ENCODE peak calls at places on chromosomes 3 and 15, in six cellular contexts. One of them, this sample, is unnamed.

GRCh38 chr15:52759969-52760368 is 30.2 kb downstream of the ONECUT1 start:
- DNase-seq in spleen: no peak
- DNase-seq in CD4-positive, CD25-positive, alpha-beta regulatory T cell: no peak
- DNase-seq in right cardiac atrium: no peak
- DNase-seq in endothelial cell of umbilical vein: no peak
- DNase-seq in ovary: no peak
- DNase-seq in this sample: no peak

GRCh38 chr15:40266828-40267304 is 16.0 kb downstream of the ANKRD63 start:
- DNase-seq in spleen: no peak
- DNase-seq in CD4-positive, CD25-positive, alpha-beta regulatory T cell: no peak
- DNase-seq in right cardiac atrium: no peak
- DNase-seq in endothelial cell of umbilical vein: peak; percentile 94
- DNase-seq in ovary: peak; percentile 69
- DNase-seq in this sample: no peak

GRCh38 chr15:83078712-83079111 is 11.7 kb upstream of the BTBD1 start:
- DNase-seq in spleen: no peak
- DNase-seq in CD4-positive, CD25-positive, alpha-beta regulatory T cell: no peak
- DNase-seq in right cardiac atrium: no peak
- DNase-seq in endothelial cell of umbilical vein: no peak
- DNase-seq in ovary: no peak
- DNase-seq in this sample: no peak

GRCh38 chr3:194277547-194278091 is 73.5 kb downstream of the CPN2 start:
- DNase-seq in spleen: no peak
- DNase-seq in CD4-positive, CD25-positive, alpha-beta regulatory T cell: no peak
- DNase-seq in right cardiac atrium: peak; percentile 84
- DNase-seq in endothelial cell of umbilical vein: peak; percentile 62
- DNase-seq in ovary: peak; percentile 87
- DNase-seq in this sample: no peak

GRCh38 chr15:84669726-84670125 is 11.7 kb upstream of the NMB start:
- DNase-seq in spleen: no peak
- DNase-seq in CD4-positive, CD25-positive, alpha-beta regulatory T cell: no peak
- DNase-seq in right cardiac atrium: no peak
- DNase-seq in endothelial cell of umbilical vein: no peak
- DNase-seq in ovary: no peak
- DNase-seq in this sample: no peak

GRCh38 chr15:100334905-100335304 is 6.9 kb downstream of the ADAMTS17 start:
- DNase-seq in spleen: no peak
- DNase-seq in CD4-positive, CD25-positive, alpha-beta regulatory T cell: no peak
- DNase-seq in right cardiac atrium: no peak
- DNase-seq in endothelial cell of umbilical vein: no peak
- DNase-seq in ovary: no peak
- DNase-seq in this sample: peak; percentile 74

GRCh38 chr3:123449092-123449985 is 449 bp upstream of the ADCY5 start:
- DNase-seq in spleen: peak; percentile 74
- DNase-seq in CD4-positive, CD25-positive, alpha-beta regulatory T cell: no peak
- DNase-seq in right cardiac atrium: peak; percentile 47
- DNase-seq in endothelial cell of umbilical vein: peak; percentile 4
- DNase-seq in ovary: peak; percentile 46
- DNase-seq in this sample: no peak

GRCh38 chr15:96213045-96213444 is 117.5 kb upstream of the NR2F2 start:
- DNase-seq in spleen: no peak
- DNase-seq in CD4-positive, CD25-positive, alpha-beta regulatory T cell: no peak
- DNase-seq in right cardiac atrium: no peak
- DNase-seq in endothelial cell of umbilical vein: no peak
- DNase-seq in ovary: no peak
- DNase-seq in this sample: no peak

GRCh38 chr3:158771982-158772381 is 29.9 kb upstream of the MFSD1 start:
- DNase-seq in spleen: no peak
- DNase-seq in CD4-positive, CD25-positive, alpha-beta regulatory T cell: no peak
- DNase-seq in right cardiac atrium: no peak
- DNase-seq in endothelial cell of umbilical vein: no peak
- DNase-seq in ovary: no peak
- DNase-seq in this sample: no peak

GRCh38 chr3:51382076-51382745 is 2.9 kb upstream of the MANF start:
- DNase-seq in spleen: no peak
- DNase-seq in CD4-positive, CD25-positive, alpha-beta regulatory T cell: no peak
- DNase-seq in right cardiac atrium: no peak
- DNase-seq in endothelial cell of umbilical vein: no peak
- DNase-seq in ovary: no peak
- DNase-seq in this sample: peak; percentile 75

GRCh38 chr15:44137750-44138149 is 57.3 kb downstream of the FRMD5 start:
- DNase-seq in spleen: no peak
- DNase-seq in CD4-positive, CD25-positive, alpha-beta regulatory T cell: no peak
- DNase-seq in right cardiac atrium: no peak
- DNase-seq in endothelial cell of umbilical vein: peak; percentile 80
- DNase-seq in ovary: no peak
- DNase-seq in this sample: no peak

GRCh38 chr3:148880681-148881080 is 15.6 kb downstream of the CPA3 start:
- DNase-seq in spleen: no peak
- DNase-seq in CD4-positive, CD25-positive, alpha-beta regulatory T cell: peak; percentile 12
- DNase-seq in right cardiac atrium: no peak
- DNase-seq in endothelial cell of umbilical vein: no peak
- DNase-seq in ovary: no peak
- DNase-seq in this sample: no peak

GRCh38 chr3:124149774-124150173 is 157.8 kb upstream of the ROPN1 start:
- DNase-seq in spleen: no peak
- DNase-seq in CD4-positive, CD25-positive, alpha-beta regulatory T cell: no peak
- DNase-seq in right cardiac atrium: no peak
- DNase-seq in endothelial cell of umbilical vein: no peak
- DNase-seq in ovary: no peak
- DNase-seq in this sample: no peak

GRCh38 chr15:66698318-66698961 is 3.6 kb upstream of the SMAD6 start:
- DNase-seq in spleen: no peak
- DNase-seq in CD4-positive, CD25-positive, alpha-beta regulatory T cell: peak; percentile 33
- DNase-seq in right cardiac atrium: peak; percentile 88
- DNase-seq in endothelial cell of umbilical vein: peak; percentile 71
- DNase-seq in ovary: peak; percentile 65
- DNase-seq in this sample: no peak

GRCh38 chr15:27412413-27412812 is 441.4 kb downstream of the GABRG3 start:
- DNase-seq in spleen: no peak
- DNase-seq in CD4-positive, CD25-positive, alpha-beta regulatory T cell: no peak
- DNase-seq in right cardiac atrium: no peak
- DNase-seq in endothelial cell of umbilical vein: no peak
- DNase-seq in ovary: no peak
- DNase-seq in this sample: no peak

GRCh38 chr3:49092948-49093852 is 671 bp downstream of the QRICH1 start:
- DNase-seq in spleen: peak; percentile 95
- DNase-seq in CD4-positive, CD25-positive, alpha-beta regulatory T cell: peak; percentile 88
- DNase-seq in right cardiac atrium: peak; percentile 84
- DNase-seq in endothelial cell of umbilical vein: peak; percentile 83
- DNase-seq in ovary: peak; percentile 66
- DNase-seq in this sample: peak; percentile 60

GRCh38 chr3:29515451-29515850 is 234.6 kb downstream of the RBMS3 start:
- DNase-seq in spleen: no peak
- DNase-seq in CD4-positive, CD25-positive, alpha-beta regulatory T cell: peak; percentile 34
- DNase-seq in right cardiac atrium: no peak
- DNase-seq in endothelial cell of umbilical vein: peak; percentile 70
- DNase-seq in ovary: no peak
- DNase-seq in this sample: no peak

GRCh38 chr3:109257269-109257668 is 59.0 kb downstream of the DPPA2 start:
- DNase-seq in spleen: no peak
- DNase-seq in CD4-positive, CD25-positive, alpha-beta regulatory T cell: no peak
- DNase-seq in right cardiac atrium: no peak
- DNase-seq in endothelial cell of umbilical vein: peak; percentile 50
- DNase-seq in ovary: no peak
- DNase-seq in this sample: no peak

GRCh38 chr3:50444213-50444612 is 59.2 kb downstream of the CACNA2D2 start:
- DNase-seq in spleen: no peak
- DNase-seq in CD4-positive, CD25-positive, alpha-beta regulatory T cell: no peak
- DNase-seq in right cardiac atrium: no peak
- DNase-seq in endothelial cell of umbilical vein: no peak
- DNase-seq in ovary: no peak
- DNase-seq in this sample: no peak

GRCh38 chr3:62131620-62132019 is 241.7 kb downstream of the FEZF2 start:
- DNase-seq in spleen: no peak
- DNase-seq in CD4-positive, CD25-positive, alpha-beta regulatory T cell: peak; percentile 4
- DNase-seq in right cardiac atrium: no peak
- DNase-seq in endothelial cell of umbilical vein: peak; percentile 47
- DNase-seq in ovary: no peak
- DNase-seq in this sample: no peak

GRCh38 chr15:39188314-39188713 is 392.6 kb upstream of the THBS1 start:
- DNase-seq in spleen: no peak
- DNase-seq in CD4-positive, CD25-positive, alpha-beta regulatory T cell: no peak
- DNase-seq in right cardiac atrium: no peak
- DNase-seq in endothelial cell of umbilical vein: no peak
- DNase-seq in ovary: no peak
- DNase-seq in this sample: no peak

DNA sequence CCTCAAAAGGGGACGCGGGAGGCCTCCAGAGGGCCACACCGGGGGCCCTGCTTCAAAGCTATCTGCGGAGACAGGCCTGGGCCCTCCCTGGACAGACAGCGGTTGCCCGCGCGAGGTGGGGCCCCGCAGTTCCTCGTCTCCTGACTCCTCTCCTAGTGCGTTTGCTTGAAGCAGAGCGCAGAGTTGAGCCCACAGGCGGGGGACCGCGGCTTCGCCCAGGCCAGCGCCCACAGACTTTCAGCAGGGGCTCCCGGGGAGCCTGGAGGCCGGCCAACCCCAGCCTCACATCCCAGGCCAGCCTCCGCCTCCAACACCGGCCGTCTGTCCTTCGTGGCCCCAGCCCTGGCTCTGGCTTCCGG is 540 bp upstream of the ADAMTS7 start:
- DNase-seq in spleen: no peak
- DNase-seq in CD4-positive, CD25-positive, alpha-beta regulatory T cell: no peak
- DNase-seq in right cardiac atrium: peak; percentile 33
- DNase-seq in endothelial cell of umbilical vein: peak; percentile 18
- DNase-seq in ovary: peak; percentile 45
- DNase-seq in this sample: no peak
- H3K4me3 ChIP-seq in spleen: peak overlapping the region; percentile 50
- H3K4me3 ChIP-seq in CD4-positive, CD25-positive, alpha-beta regulatory T cell: no peak overlapping the region
- H3K4me3 ChIP-seq in right cardiac atrium: peak overlapping the region; percentile 65
- H3K4me3 ChIP-seq in endothelial cell of umbilical vein: peak overlapping the region; percentile 69
- H3K4me3 ChIP-seq in ovary: peak overlapping the region; percentile 51
- H3K4me3 ChIP-seq in this sample: peak overlapping the region; percentile 17

GRCh38 chr3:169144691-169145090 is 518.8 kb downstream of the MECOM start:
- DNase-seq in spleen: no peak
- DNase-seq in CD4-positive, CD25-positive, alpha-beta regulatory T cell: no peak
- DNase-seq in right cardiac atrium: no peak
- DNase-seq in endothelial cell of umbilical vein: peak; percentile 62
- DNase-seq in ovary: no peak
- DNase-seq in this sample: no peak
- H3K4me3 ChIP-seq in spleen: no peak overlapping the region
- H3K4me3 ChIP-seq in CD4-positive, CD25-positive, alpha-beta regulatory T cell: no peak overlapping the region
- H3K4me3 ChIP-seq in right cardiac atrium: peak overlapping the region; percentile 91
- H3K4me3 ChIP-seq in endothelial cell of umbilical vein: peak overlapping the region; percentile 55
- H3K4me3 ChIP-seq in ovary: no peak overlapping the region
- H3K4me3 ChIP-seq in this sample: no peak overlapping the region

DNA sequence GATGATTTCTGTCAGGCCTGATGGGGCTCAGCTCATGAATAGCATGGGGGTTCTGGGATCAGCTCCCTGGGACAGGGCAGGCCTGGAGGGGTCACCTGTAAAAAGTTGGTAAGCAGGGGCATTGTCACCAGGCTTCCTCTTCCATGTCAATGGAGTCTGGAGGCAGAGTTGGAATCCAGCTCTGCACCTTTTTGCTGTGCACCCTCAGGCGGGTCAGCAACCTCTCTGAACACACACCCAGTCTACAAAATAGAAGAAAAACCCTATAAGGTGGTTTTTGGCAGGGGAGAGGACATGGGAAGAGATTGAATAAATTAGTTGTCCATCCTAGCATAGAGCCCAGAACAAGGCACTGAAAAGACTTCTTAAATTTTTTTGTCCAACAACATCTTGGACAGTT is 77.2 kb upstream of the NR2E3 start:
- DNase-seq in spleen: no peak
- DNase-seq in CD4-positive, CD25-positive, alpha-beta regulatory T cell: no peak
- DNase-seq in right cardiac atrium: no peak
- DNase-seq in endothelial cell of umbilical vein: no peak
- DNase-seq in ovary: no peak
- DNase-seq in this sample: no peak
- H3K4me3 ChIP-seq in spleen: no peak overlapping the region
- H3K4me3 ChIP-seq in CD4-positive, CD25-positive, alpha-beta regulatory T cell: no peak overlapping the region
- H3K4me3 ChIP-seq in right cardiac atrium: no peak overlapping the region
- H3K4me3 ChIP-seq in endothelial cell of umbilical vein: no peak overlapping the region
- H3K4me3 ChIP-seq in ovary: no peak overlapping the region
- H3K4me3 ChIP-seq in this sample: no peak overlapping the region

GRCh38 chr15:51266548-51266947 is 71.8 kb downstream of the CYP19A1 start:
- DNase-seq in spleen: no peak
- DNase-seq in CD4-positive, CD25-positive, alpha-beta regulatory T cell: no peak
- DNase-seq in right cardiac atrium: no peak
- DNase-seq in endothelial cell of umbilical vein: no peak
- DNase-seq in ovary: no peak
- DNase-seq in this sample: no peak
- H3K4me3 ChIP-seq in spleen: no peak overlapping the region
- H3K4me3 ChIP-seq in CD4-positive, CD25-positive, alpha-beta regulatory T cell: no peak overlapping the region
- H3K4me3 ChIP-seq in right cardiac atrium: peak overlapping the region; percentile 42
- H3K4me3 ChIP-seq in endothelial cell of umbilical vein: no peak overlapping the region
- H3K4me3 ChIP-seq in ovary: peak overlapping the region; percentile 36
- H3K4me3 ChIP-seq in this sample: no peak overlapping the region

GRCh38 chr3:99833833-99834583 is 16.3 kb downstream of the CMSS1 start:
- DNase-seq in spleen: no peak
- DNase-seq in CD4-positive, CD25-positive, alpha-beta regulatory T cell: no peak
- DNase-seq in right cardiac atrium: no peak
- DNase-seq in endothelial cell of umbilical vein: peak; percentile 87
- DNase-seq in ovary: no peak
- DNase-seq in this sample: no peak
- H3K4me3 ChIP-seq in spleen: no peak overlapping the region
- H3K4me3 ChIP-seq in CD4-positive, CD25-positive, alpha-beta regulatory T cell: no peak overlapping the region
- H3K4me3 ChIP-seq in right cardiac atrium: no peak overlapping the region
- H3K4me3 ChIP-seq in endothelial cell of umbilical vein: no peak overlapping the region
- H3K4me3 ChIP-seq in ovary: no peak overlapping the region
- H3K4me3 ChIP-seq in this sample: no peak overlapping the region

This sample was measured in lower leg skin.